ENCODE peak calls at places on chromosomes 5 and 9, in nine cellular contexts. L is prostate gland, S is H1, I is IMR-90, A is sigmoid colon, O is suprapubic skin, J is testis, M is spleen, E is ovary. N is an unnamed sample.

GRCh38 chr5:131649160-131649559 is 14.1 kb upstream of the RAPGEF6 start:
- DNase-seq in L (no peak), S (no peak), I (peak; percentile 58), A (no peak), O (no peak), J (no peak), M (no peak), E (no peak), N (no peak)

GRCh38 chr9:89137548-89138462 is 40.8 kb downstream of the SHC3 start:
- DNase-seq in L (peak; percentile 15), S (no peak), I (peak; percentile 95), A (peak; percentile 92), O (peak; percentile 84), J (peak; percentile 57), M (no peak), E (no peak), N (peak; percentile 86)

GRCh38 chr5:142316051-142316450 is 8.8 kb downstream of the SPRY4 start:
- DNase-seq in L (no peak), S (no peak), I (peak; percentile 67), A (no peak), O (no peak), J (no peak), M (no peak), E (no peak), N (no peak)

GRCh38 chr5:53642006-53642405 is 81.6 kb downstream of the NDUFS4 start:
- DNase-seq in L (no peak), S (no peak), I (peak; percentile 17), A (no peak), O (no peak), J (no peak), M (no peak), E (no peak), N (no peak)

GRCh38 chr5:53334431-53334941 is 145.9 kb upstream of the FST start:
- DNase-seq in L (peak; percentile 35), S (no peak), I (peak; percentile 87), A (no peak), O (no peak), J (no peak), M (no peak), E (no peak), N (no peak)

GRCh38 chr5:179258001-179258921 is 87.0 kb downstream of the ADAMTS2 start:
- DNase-seq in L (no peak), S (no peak), I (no peak), A (peak; percentile 62), O (no peak), J (peak; percentile 11), M (peak; percentile 47), E (peak; percentile 36), N (peak; percentile 16)

GRCh38 chr5:175557778-175558177 is 79.4 kb downstream of the SFXN1 start:
- DNase-seq in L (no peak), S (no peak), I (no peak), A (no peak), O (no peak), J (no peak), M (no peak), E (no peak), N (no peak)

GRCh38 chr9:98607787-98608186 is 100.9 kb downstream of the GABBR2 start:
- DNase-seq in L (no peak), S (no peak), I (peak; percentile 97), A (no peak), O (no peak), J (no peak), M (no peak), E (no peak), N (no peak)

GRCh38 chr5:128349044-128349629 is 188.9 kb downstream of the FBN2 start:
- DNase-seq in L (peak; percentile 55), S (no peak), I (peak; percentile 10), A (no peak), O (no peak), J (no peak), M (no peak), E (no peak), N (no peak)

GRCh38 chr5:155822177-155822576 is 504.8 kb upstream of the SGCD start:
- DNase-seq in L (no peak), S (no peak), I (no peak), A (no peak), O (no peak), J (no peak), M (no peak), E (no peak), N (no peak)

GRCh38 chr5:53326420-53327153 is 153.8 kb upstream of the FST start:
- DNase-seq in L (no peak), S (no peak), I (peak; percentile 18), A (no peak), O (no peak), J (no peak), M (no peak), E (no peak), N (no peak)

GRCh38 chr5:88140863-88141694 is 127.6 kb downstream of the TMEM161B start:
- DNase-seq in L (peak; percentile 95), S (peak; percentile 99), I (peak; percentile 93), A (peak; percentile 99), O (peak; percentile 96), J (peak; percentile 97), M (peak; percentile 88), E (peak; percentile 99), N (peak; percentile 99)

GRCh38 chr9:91580136-91580535 is 156.5 kb upstream of the NFIL3 start:
- DNase-seq in L (no peak), S (no peak), I (peak; percentile 58), A (no peak), O (no peak), J (no peak), M (no peak), E (no peak), N (no peak)

GRCh38 chr9:76904661-76905457 is 1.1 kb downstream of the PRUNE2 start:
- DNase-seq in L (no peak), S (no peak), I (no peak), A (no peak), O (no peak), J (no peak), M (no peak), E (no peak), N (no peak)

DNA sequence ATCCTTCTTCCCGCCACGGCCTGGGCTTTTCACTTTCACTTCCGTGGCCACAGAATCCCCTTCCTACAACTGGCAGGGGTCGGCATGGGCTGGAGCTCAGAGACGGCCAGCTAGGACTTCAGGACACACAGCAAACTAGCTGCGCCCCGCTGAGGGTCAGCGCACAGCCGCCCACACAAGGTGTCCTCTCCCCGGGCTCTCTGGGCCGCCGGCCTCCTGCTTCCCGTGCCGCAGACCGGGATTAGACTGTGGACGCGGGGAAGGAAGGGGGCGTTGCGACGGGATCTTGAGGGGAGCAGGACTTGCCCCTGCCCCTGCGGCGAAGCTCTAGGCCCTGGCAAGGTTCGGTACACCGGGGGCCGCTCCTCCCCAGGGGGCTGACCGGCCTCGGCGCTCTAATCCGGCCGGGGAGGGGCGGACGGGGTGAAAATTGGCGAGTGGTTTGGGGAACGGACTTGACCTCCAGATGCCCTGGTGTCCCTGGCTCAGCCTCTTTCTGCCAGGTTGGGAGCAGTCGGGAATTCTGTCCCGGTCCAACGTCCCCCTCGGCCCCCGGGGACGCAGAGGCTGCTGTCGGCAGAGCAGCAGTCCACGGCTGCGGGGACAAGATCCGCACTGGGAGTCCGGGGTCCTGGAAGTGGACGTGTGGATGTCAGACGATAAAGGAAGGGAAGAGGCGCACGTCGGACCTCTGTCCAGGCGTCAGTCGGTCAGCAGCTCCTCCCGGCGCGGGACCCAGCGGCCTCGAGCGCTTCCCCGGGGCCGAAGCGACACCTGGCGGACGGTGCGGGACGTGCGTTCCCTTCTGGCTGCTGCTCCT is 1.8 kb upstream of the CNTFR start:
- DNase-seq in L (peak; percentile 84), S (peak; percentile 98), I (peak; percentile 60), A (peak; percentile 93), O (peak; percentile 94), J (peak; percentile 92), M (peak; percentile 95), E (peak; percentile 93), N (peak; percentile 79)
- H3K4me3 ChIP-seq in L (no peak overlapping the region), S (peak overlapping the region; percentile 54), I (no peak overlapping the region), A (no peak overlapping the region), O (peak overlapping the region; percentile 66), J (no peak overlapping the region), M (peak overlapping the region; percentile 47), E (no peak overlapping the region), N (no peak overlapping the region)

GRCh38 chr5:14871573-14872069 is at the start of gene ANKH:
- DNase-seq in L (peak; percentile 79), S (peak; percentile 68), I (peak; percentile 69), A (peak; percentile 88), O (no peak), J (peak; percentile 70), M (peak; percentile 95), E (peak; percentile 88), N (peak; percentile 78)
- TF ChIP-seq POLR2A in L (peak; percentile 18), S (no peak), I (peak; percentile 20), A (no peak), O (no peak), J (no peak), M (no peak), E (no peak), N (no peak)

DNA sequence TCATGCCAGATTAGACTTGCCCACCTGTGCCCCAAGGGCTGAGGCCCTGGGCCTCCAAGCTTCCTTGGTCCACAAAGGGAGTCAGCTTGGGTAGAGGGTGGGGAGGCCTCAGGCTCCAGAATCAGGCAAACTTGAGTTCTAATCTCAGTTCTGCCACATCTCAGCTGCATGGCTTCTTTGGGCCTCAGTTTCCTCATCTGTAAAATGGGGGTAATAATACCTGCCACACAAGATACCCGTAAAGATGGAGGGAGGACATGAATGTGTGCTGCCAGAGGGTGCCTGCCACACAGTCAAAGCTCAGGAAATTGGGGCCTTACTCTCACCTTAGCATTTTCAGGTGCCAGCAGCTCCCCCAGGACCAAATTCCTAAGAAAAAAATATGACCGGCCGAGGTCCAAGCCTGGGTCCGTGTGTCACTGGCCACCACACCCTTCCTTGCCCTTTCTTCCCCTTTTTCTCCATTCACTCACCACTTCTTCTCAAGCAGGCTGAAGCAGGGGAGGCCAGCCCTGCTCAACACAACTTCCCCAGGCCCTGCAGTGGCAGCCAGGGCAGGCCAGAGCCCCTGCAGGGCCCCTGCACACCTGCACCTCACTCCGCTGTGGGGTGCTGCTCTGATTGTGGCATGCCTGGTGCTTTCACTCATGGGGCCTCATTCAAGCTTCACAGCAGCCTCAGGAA is 3.8 kb downstream of the RGS14 start:
- DNase-seq in L (no peak), S (no peak), I (no peak), A (no peak), O (no peak), J (no peak), M (peak; percentile 88), E (no peak), N (no peak)
- H3K4me1 ChIP-seq in L (peaks cover 8% of the 10 kb centered on the region), S (peaks cover 15% of the 10 kb centered on the region), I (peaks cover 5% of the 10 kb centered on the region), A (no peaks in the 10 kb centered on the region), O (peaks cover 61% of the 10 kb centered on the region), J (peaks cover 13% of the 10 kb centered on the region), M (peaks cover 98% of the 10 kb centered on the region), E (peaks cover 7% of the 10 kb centered on the region), N (peaks cover 10% of the 10 kb centered on the region)

GRCh38 chr5:177396807-177397206 is 3.7 kb downstream of the PFN3 start:
- DNase-seq in L (no peak), S (no peak), I (no peak), A (no peak), O (no peak), J (no peak), M (no peak), E (no peak), N (no peak)
- H3K4me3 ChIP-seq in L (no peak overlapping the region), S (no peak overlapping the region), I (no peak overlapping the region), A (no peak overlapping the region), O (no peak overlapping the region), J (no peak overlapping the region), M (no peak overlapping the region), E (no peak overlapping the region), N (no peak overlapping the region)

GRCh38 chr9:127899200-127899943 is at the start of gene ST6GALNAC6:
- DNase-seq in L (no peak), S (peak; percentile 82), I (peak; percentile 68), A (peak; percentile 85), O (no peak), J (peak; percentile 75), M (peak; percentile 94), E (peak; percentile 87), N (peak; percentile 84)
- TF ChIP-seq POLR2A in L (peak; percentile 32), S (peak; percentile 44), I (no peak), A (no peak), O (peak; percentile 56), J (no peak), M (no peak), E (peak; percentile 55), N (peak; percentile 83)

GRCh38 chr9:69193685-69194032 is 19.6 kb downstream of the TJP2 start:
- DNase-seq in L (no peak), S (no peak), I (no peak), A (no peak), O (no peak), J (no peak), M (no peak), E (no peak), N (no peak)
- H3K4me1 ChIP-seq in L (peaks cover 2% of the 10 kb centered on the region), S (no peaks in the 10 kb centered on the region), I (peaks cover 5% of the 10 kb centered on the region), A (no peaks in the 10 kb centered on the region), O (peaks cover 20% of the 10 kb centered on the region), J (peaks cover 13% of the 10 kb centered on the region), M (peaks cover 9% of the 10 kb centered on the region), E (peaks cover 6% of the 10 kb centered on the region), N (no peaks in the 10 kb centered on the region)

N was measured in uterus.